ENCODE peak calls at places on chromosomes 1 and 21, in nine cellular contexts. C is ELR; J is CD8-positive, alpha-beta memory T cell; Y is choroid plexus epithelial cell; A is activated gamma-delta T cell treated with anti-CD3 and anti-CD28 coated beads, Interleukin-2, amount 50 U/mL, for 16 hours; O is T-helper 2 cell treated with Interferon-gamma antibody and Interleukin-4, amounts not matched to agents 5 μg/mL and 100 μg/mL, for 36 hours; Q is osteoblast; M is astrocyte of the cerebellum; H is occipital lobe. X is an unnamed sample.

GRCh38 chr1:17687125-17687524 is 68.0 kb upstream of the ACTL8 start:
- DNase-seq in O (no peak), H (no peak), A (no peak), Q (no peak), Y (no peak), M (no peak), C (no peak), J (no peak), X (no peak)

GRCh38 chr1:93638981-93639380 is 42.7 kb downstream of the BCAR3 start:
- DNase-seq in M (no peak), H (no peak), J (no peak), A (no peak), O (no peak), Y (no peak), C (no peak), Q (no peak), X (no peak)

GRCh38 chr1:41454406-41454805 is 30.1 kb downstream of the EDN2 start:
- DNase-seq in Y (no peak), J (no peak), C (no peak), H (peak; percentile 69), A (no peak), Q (no peak), M (no peak), O (no peak), X (peak; percentile 40)

GRCh38 chr1:39590546-39590945 is 14.0 kb upstream of the PABPC4 start:
- DNase-seq in O (no peak), H (no peak), J (no peak), C (peak; percentile 72), Q (peak; percentile 60), Y (peak; percentile 51), A (no peak), M (no peak), X (peak; percentile 46)

GRCh38 chr1:108534748-108535147 is 25.2 kb upstream of the EEIG2 start:
- DNase-seq in H (no peak), M (no peak), J (no peak), A (no peak), O (no peak), Y (no peak), C (no peak), Q (no peak), X (no peak)

GRCh38 chr1:234774971-234775370 is 165.0 kb upstream of the IRF2BP2 start:
- DNase-seq in H (no peak), J (no peak), A (no peak), O (peak; percentile 4), C (peak; percentile 28), Q (peak; percentile 41), M (no peak), Y (peak; percentile 86), X (no peak)

GRCh38 chr1:147245129-147245528 is 2.6 kb downstream of the CHD1L start:
- DNase-seq in A (no peak), O (no peak), J (no peak), C (no peak), H (no peak), Y (no peak), Q (no peak), M (no peak), X (no peak)

GRCh38 chr1:226710501-226710900 is 28.6 kb downstream of the ITPKB start:
- DNase-seq in Q (no peak), M (no peak), C (no peak), H (no peak), Y (no peak), O (no peak), A (no peak), J (no peak), X (no peak)

GRCh38 chr1:17696417-17697301 is 58.5 kb upstream of the ACTL8 start:
- DNase-seq in A (no peak), O (no peak), M (peak; percentile 76), C (peak; percentile 73), J (no peak), Y (peak; percentile 87), H (peak; percentile 29), Q (peak; percentile 94), X (peak; percentile 83)

GRCh38 chr1:60133848-60134247 is 60.3 kb upstream of the C1orf87 start:
- DNase-seq in A (no peak), Y (peak; percentile 61), M (peak; percentile 86), H (no peak), J (no peak), Q (no peak), O (no peak), C (peak; percentile 71), X (peak; percentile 88)

GRCh38 chr1:19799233-19799876 is 361 bp downstream of the TMCO4 start:
- DNase-seq in Y (peak; percentile 47), M (no peak), H (no peak), A (peak; percentile 20), J (peak; percentile 48), O (peak; percentile 61), Q (peak; percentile 95), C (peak; percentile 70), X (peak; percentile 63)

GRCh38 chr21:38787461-38788274 is 18.1 kb upstream of the ETS2 start:
- DNase-seq in C (peak; percentile 94), Y (peak; percentile 66), A (no peak), M (no peak), J (no peak), H (no peak), O (peak; percentile 46), Q (peak; percentile 60), X (peak; percentile 69)

GRCh38 chr1:82542766-82543165 is 742.0 kb downstream of the ADGRL2 start:
- DNase-seq in O (no peak), Y (peak; percentile 44), C (no peak), H (no peak), A (no peak), M (no peak), J (no peak), Q (no peak), X (no peak)

GRCh38 chr1:41679994-41680393 is 195.5 kb upstream of the EDN2 start:
- DNase-seq in A (no peak), J (no peak), M (no peak), Y (no peak), O (no peak), H (no peak), Q (no peak), C (no peak), X (no peak)

GRCh38 chr1:103859721-103860120 is 110.0 kb downstream of the AMY1C start:
- DNase-seq in H (no peak), M (no peak), A (no peak), Q (no peak), J (no peak), O (no peak), Y (no peak), C (peak; percentile 0), X (no peak)

GRCh38 chr21:43973634-43973955 is 38.5 kb upstream of the TRAPPC10 start:
- DNase-seq in J (no peak), Y (no peak), H (no peak), M (no peak), O (no peak), Q (no peak), A (no peak), C (no peak), X (no peak)

GRCh38 chr1:85245456-85245855 is 14.0 kb downstream of the C1orf52 start:
- DNase-seq in O (no peak), C (peak; percentile 37), A (no peak), M (no peak), J (no peak), Y (no peak), Q (no peak), H (no peak), X (peak; percentile 46)

GRCh38 chr1:221268295-221268694 is 389.1 kb downstream of the HLX start:
- DNase-seq in O (peak; percentile 4), M (peak; percentile 88), A (no peak), Y (peak; percentile 50), J (no peak), Q (peak; percentile 84), C (peak; percentile 78), H (no peak), X (peak; percentile 84)

GRCh38 chr1:64966158-64966963 is at the start of gene JAK1:
- DNase-seq in Q (peak; percentile 99), O (peak; percentile 83), J (peak; percentile 87), A (peak; percentile 86), M (peak; percentile 32), H (peak; percentile 82), Y (peak; percentile 85), C (peak; percentile 86), X (peak; percentile 83)

GRCh38 chr1:50976111-50976889 is 6.3 kb downstream of the CDKN2C start:
- DNase-seq in O (no peak), A (no peak), J (no peak), M (no peak), Q (no peak), C (peak; percentile 21), Y (no peak), H (no peak), X (no peak)

GRCh38 chr1:233738850-233739249 is 124.9 kb downstream of the KCNK1 start:
- DNase-seq in H (no peak), Q (no peak), O (no peak), C (no peak), A (no peak), J (no peak), M (no peak), Y (no peak), X (no peak)

GRCh38 chr1:184632415-184633175 is 122.1 kb downstream of the EDEM3 start:
- DNase-seq in J (no peak), M (no peak), Y (no peak), Q (no peak), A (no peak), O (no peak), C (no peak), H (no peak), X (no peak)

GRCh38 chr1:203559523-203559922 is 65.6 kb downstream of the OPTC start:
- DNase-seq in M (no peak), C (peak; percentile 84), Y (peak; percentile 58), O (no peak), H (no peak), Q (no peak), J (no peak), A (no peak), X (peak; percentile 82)

GRCh38 chr1:95627244-95627643 is 393.2 kb downstream of the RWDD3 start:
- DNase-seq in C (no peak), A (no peak), J (no peak), H (no peak), Q (no peak), O (no peak), M (no peak), Y (no peak), X (no peak)

GRCh38 chr1:213796525-213796924 is 191.2 kb upstream of the PROX1 start:
- DNase-seq in J (no peak), O (no peak), A (no peak), Y (no peak), Q (no peak), C (no peak), H (no peak), M (no peak), X (no peak)

GRCh38 chr1:235854347-235854746 is 12.4 kb downstream of the LYST start:
- DNase-seq in O (no peak), J (no peak), A (no peak), M (no peak), Q (no peak), H (no peak), C (no peak), Y (no peak), X (no peak)

X was measured in EH.